ENCODE peak calls at places on chromosomes 6 and 20, in five cellular contexts. H is GM23338, N is HCT116, V is neural crest cell, X is fibroblast of lung. O is an unnamed sample.

GRCh38 chr6:132279592-132280139 is 121.6 kb downstream of the MOXD1 start:
- DNase-seq in H (peak), N (peak), V (peak), X (peak), O (no peak)

GRCh38 chr6:110944681-110945151 is 13.8 kb upstream of the GTF3C6 start:
- DNase-seq in H (no peak), N (peak), V (no peak), X (peak), O (no peak)

GRCh38 chr6:135236319-135236718 is 55.2 kb downstream of the MYB start:
- DNase-seq in H (no peak), N (no peak), V (no peak), X (no peak), O (no peak)

GRCh38 chr6:123629234-123629941 is 7.4 kb downstream of the TRDN start:
- DNase-seq in H (no peak), N (no peak), V (no peak), X (no peak), O (no peak)

GRCh38 chr6:37624606-37625574 is 72.8 kb downstream of the MDGA1 start:
- DNase-seq in H (peak), N (no peak), V (no peak), X (peak), O (no peak)

GRCh38 chr6:121616411-121616810 is 181.0 kb downstream of the GJA1 start:
- DNase-seq in H (no peak), N (no peak), V (no peak), X (no peak), O (no peak)

GRCh38 chr6:93069856-93070255 is 349.5 kb downstream of the EPHA7 start:
- DNase-seq in H (no peak), N (no peak), V (no peak), X (no peak), O (no peak)

GRCh38 chr6:3789018-3789895 is 37.7 kb upstream of the PXDC1 start:
- DNase-seq in H (no peak), N (no peak), V (no peak), X (peak), O (no peak)

GRCh38 chr6:3457710-3458605 is 1.1 kb upstream of the SLC22A23 start:
- DNase-seq in H (peak), N (peak), V (peak), X (peak), O (no peak)

GRCh38 chr6:32852018-32852843 is 1.3 kb downstream of the TAP1 start:
- DNase-seq in H (peak), N (no peak), V (no peak), X (no peak), O (no peak)

GRCh38 chr6:63816979-63817436 is 181.4 kb downstream of the PHF3 start:
- DNase-seq in H (peak), N (no peak), V (no peak), X (no peak), O (no peak)

DNA sequence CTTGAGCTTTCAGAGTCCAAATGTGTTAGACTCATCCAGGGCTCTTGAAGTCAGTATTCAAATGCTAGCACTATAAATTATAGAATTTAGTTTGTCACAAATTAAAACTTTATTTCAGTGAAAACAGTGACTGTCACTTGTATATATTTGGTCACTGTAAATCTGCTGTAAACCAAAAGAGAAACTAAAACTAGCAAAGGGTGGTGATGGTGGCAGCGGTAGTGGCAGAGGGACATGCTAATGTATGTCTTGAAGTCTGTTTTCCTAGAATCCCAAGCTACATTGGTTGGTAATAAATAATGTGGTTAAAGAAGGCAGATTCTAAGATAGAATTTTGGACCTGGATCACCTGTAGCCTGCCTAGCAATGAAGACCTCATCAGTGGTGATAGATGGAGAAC is 140.4 kb upstream of the CENPW start:
- DNase-seq in H (no peak), N (no peak), V (no peak), X (no peak), O (no peak)
- TF ChIP-seq CTCF in H (no peak), N (no peak), V (no peak), X (no peak), O (no peak)

GRCh38 chr6:118913161-118913560 is 19.2 kb downstream of the ASF1A start:
- DNase-seq in H (no peak), N (no peak), V (no peak), X (no peak), O (no peak)
- TF ChIP-seq CTCF in H (no peak), N (no peak), V (no peak), X (no peak), O (no peak)

GRCh38 chr20:6689339-6689973 is 78.0 kb upstream of the BMP2 start:
- DNase-seq in H (no peak), N (no peak), V (no peak), X (no peak), O (no peak)
- TF ChIP-seq CTCF in H (no peak), N (no peak), V (no peak), X (no peak), O (no peak)

GRCh38 chr20:219290-220115 is 7.6 kb upstream of the DEFB129 start:
- DNase-seq in H (peak), N (peak), V (no peak), X (peak), O (no peak)
- TF ChIP-seq CTCF in H (peak), N (peak), V (peak), X (peak), O (peak)

GRCh38 chr6:143528164-143528811 is 16.8 kb upstream of the FUCA2 start:
- DNase-seq in H (no peak), N (no peak), V (no peak), X (no peak), O (no peak)

GRCh38 chr6:143531720-143532504 is 20.4 kb upstream of the FUCA2 start:
- DNase-seq in H (no peak), N (no peak), V (no peak), X (no peak), O (no peak)

GRCh38 chr6:143527677-143528076 is 16.2 kb upstream of the FUCA2 start:
- DNase-seq in H (no peak), N (no peak), V (no peak), X (no peak), O (no peak)

DNA sequence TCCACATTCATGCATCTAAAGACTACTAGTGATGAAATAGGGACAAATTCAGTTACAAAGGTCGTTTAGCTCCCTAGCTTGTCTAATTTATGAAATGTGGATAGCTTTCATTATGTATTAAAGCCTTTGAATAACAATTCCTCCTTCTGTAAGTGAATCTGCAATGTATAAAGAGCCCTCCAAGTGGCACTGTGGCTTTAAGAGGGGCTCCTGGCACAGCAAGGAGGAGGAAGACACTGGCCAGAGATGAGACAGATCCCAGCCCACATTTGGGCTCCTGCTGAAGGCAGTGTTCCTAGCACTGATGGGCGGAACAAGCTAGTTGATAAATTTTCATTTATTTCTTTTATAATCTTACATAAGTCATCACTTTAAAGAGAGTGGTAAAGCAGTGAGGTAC is 17.6 kb upstream of the FUCA2 start:
- DNase-seq in H (peak), N (no peak), V (no peak), X (no peak), O (no peak)
- TF ChIP-seq CTCF in H (peak), N (peak), V (peak), X (no peak), O (peak)

GRCh38 chr6:30520480-30520992 is 31.2 kb downstream of the HLA-E start:
- DNase-seq in H (no peak), N (no peak), V (no peak), X (no peak), O (no peak)
- TF ChIP-seq CTCF in H (no peak), N (no peak), V (no peak), X (no peak), O (no peak)

GRCh38 chr6:35310265-35310831 is 12.7 kb downstream of the DEF6 start:
- DNase-seq in H (no peak), N (no peak), V (no peak), X (no peak), O (no peak)

GRCh38 chr6:35311390-35312075 is 13.9 kb downstream of the DEF6 start:
- DNase-seq in H (no peak), N (no peak), V (no peak), X (no peak), O (no peak)

GRCh38 chr6:35312763-35313125 is 15.1 kb downstream of the DEF6 start:
- DNase-seq in H (no peak), N (no peak), V (no peak), X (no peak), O (no peak)

GRCh38 chr6:35309611-35310264 is 12.1 kb downstream of the DEF6 start:
- DNase-seq in H (no peak), N (no peak), V (no peak), X (no peak), O (no peak)

DNA sequence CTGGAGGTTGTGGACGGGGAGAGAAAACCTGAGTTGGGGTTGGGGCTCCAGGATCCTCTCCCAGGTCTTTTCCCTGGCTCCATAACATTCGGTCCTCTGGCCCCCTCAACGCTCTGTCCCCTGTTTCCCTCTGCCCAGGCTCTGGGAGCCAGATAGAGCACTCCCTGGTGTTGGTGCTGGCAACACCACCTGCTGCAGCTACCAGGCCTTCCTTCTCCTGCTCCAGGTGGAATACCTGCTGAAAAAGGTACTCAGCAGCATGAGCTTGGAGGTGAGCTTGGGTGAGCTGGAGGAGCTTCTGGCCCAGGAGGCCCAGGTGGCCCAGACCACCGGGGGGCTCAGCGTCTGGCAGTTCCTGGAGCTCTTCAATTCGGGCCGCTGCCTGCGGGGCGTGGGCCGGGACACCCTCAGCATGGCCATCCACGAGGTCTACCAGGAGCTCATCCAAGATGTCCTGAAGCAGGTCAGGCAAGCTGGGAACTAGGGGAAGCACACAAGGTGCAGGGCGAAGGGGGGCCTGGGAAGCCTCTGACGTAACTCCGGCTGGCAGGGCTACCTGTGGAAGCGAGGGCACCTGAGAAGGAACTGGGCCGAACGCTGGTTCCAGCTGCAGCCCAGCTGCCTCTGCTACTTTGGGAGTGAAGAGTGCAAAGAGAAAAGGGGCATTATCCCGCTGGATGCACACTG is 14.6 kb downstream of the DEF6 start:
- DNase-seq in H (no peak), N (no peak), V (no peak), X (no peak), O (peak)
- TF ChIP-seq CTCF in H (no peak), N (no peak), V (no peak), X (no peak), O (no peak)

DNA sequence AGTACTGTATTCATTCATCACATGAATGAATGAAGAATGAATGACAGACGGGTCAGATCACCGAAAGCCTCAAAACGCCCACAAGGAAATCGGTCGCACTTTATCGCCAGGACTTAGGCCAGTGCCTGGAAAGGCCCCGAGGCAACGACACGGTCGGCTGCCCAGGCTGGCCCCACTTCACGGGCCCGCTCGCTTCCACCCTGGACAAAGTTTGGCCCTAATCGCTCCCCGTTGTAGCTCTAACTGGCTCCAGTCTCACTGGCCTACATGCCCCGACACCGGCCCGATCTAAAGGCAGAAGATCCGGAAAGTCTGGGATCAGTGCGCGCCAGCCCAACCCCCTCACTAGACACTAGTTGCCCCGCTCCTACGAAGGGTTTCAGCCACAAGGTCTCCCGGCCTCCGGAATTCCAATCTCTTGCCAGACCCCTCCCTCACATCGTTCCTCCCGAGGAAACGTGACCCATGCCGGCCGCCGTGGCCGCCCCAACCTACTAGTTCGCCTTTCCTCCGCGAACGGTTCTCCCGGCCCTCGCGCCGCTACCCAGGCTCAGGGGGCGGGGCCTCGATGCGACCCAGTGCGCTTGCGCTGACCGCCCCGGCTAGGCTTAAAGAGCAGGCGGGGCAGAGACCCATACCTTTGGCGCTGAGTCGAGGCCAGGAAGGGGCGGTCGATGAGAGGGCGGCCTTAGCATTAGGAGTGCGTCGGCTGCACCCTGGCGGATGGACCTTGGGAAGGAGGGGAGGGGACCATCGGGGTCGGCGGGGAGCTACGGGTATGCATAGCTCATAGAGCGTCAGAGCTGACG is at the start of the genes GSS and MYH7B:
- DNase-seq in H (peak), N (peak), V (peak), X (peak), O (peak)
- TF ChIP-seq CTCF in H (peak), N (peak), V (peak), X (peak), O (peak)

DNA sequence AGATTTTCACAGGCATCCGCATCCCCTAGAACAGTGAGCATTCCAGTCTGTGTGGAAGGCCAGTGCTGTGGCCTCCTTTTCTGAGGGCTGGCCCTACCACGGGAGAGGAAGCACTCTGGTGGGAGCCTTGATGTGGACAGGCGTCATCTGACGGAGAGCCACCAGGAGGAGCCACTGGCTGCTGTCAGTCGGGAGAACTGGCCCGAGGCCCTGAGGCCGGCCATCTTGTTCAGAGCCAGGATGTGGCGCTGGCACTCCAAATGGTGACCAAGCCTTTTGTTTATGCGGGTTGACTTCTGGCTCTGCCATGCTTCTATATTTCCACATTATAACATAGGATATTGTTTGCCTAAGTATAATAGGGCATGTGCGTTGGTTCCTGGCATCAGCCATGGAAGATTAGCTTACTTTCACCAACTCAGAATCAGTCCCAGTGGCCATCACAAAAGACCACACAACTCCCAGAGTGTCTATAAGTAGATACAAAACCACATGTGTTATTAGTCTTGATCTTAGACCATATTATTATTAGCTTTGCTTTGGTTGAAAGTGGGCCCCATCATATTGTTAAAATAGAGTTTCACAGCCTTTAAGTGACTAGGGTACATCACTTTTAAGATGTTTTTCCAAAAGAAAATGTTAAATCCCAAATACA is 273.9 kb upstream of the TAB2 start:
- DNase-seq in H (peak), N (peak), V (peak), X (no peak), O (no peak)
- TF ChIP-seq CTCF in H (peak), N (peak), V (peak), X (peak), O (peak)

O was measured in type B pancreatic cell.